ENCODE peak calls at places on chromosomes 1 and 21, in six cellular contexts. N is esophagus muscularis mucosa, E is RWPE1, S is breast epithelium, V is adrenal gland, C is fibroblast of lung. R is an unnamed sample.

GRCh38 chr1:2376931-2377672 is 14.3 kb downstream of the MORN1 start:
- DNase-seq in N (no peak), E (no peak), S (no peak), V (peak), C (no peak), R (no peak)

GRCh38 chr1:86429830-86430229 is 5.9 kb downstream of the CLCA2 start:
- DNase-seq in N (no peak), E (peak), S (peak), V (peak), C (peak), R (peak)

GRCh38 chr1:66758247-66758755 is 6.0 kb downstream of the DYNLT5 start:
- DNase-seq in N (no peak), E (no peak), S (no peak), V (no peak), C (no peak), R (no peak)

GRCh38 chr1:19799233-19799876 is 361 bp downstream of the TMCO4 start:
- DNase-seq in N (no peak), E (peak), S (peak), V (peak), C (peak), R (no peak)

GRCh38 chr1:222372221-222372620 is 175.7 kb downstream of the HHIPL2 start:
- DNase-seq in N (no peak), E (no peak), S (no peak), V (no peak), C (peak), R (no peak)

GRCh38 chr1:214331180-214331579 is 50.2 kb downstream of the SMYD2 start:
- DNase-seq in N (no peak), E (no peak), S (no peak), V (peak), C (no peak), R (no peak)

GRCh38 chr1:181179980-181180964 is 91.8 kb downstream of the IER5 start:
- DNase-seq in N (no peak), E (no peak), S (peak), V (no peak), C (peak), R (no peak)

GRCh38 chr1:160767417-160768294 is 28.3 kb upstream of the LY9 start:
- DNase-seq in N (no peak), E (peak), S (no peak), V (no peak), C (no peak), R (peak)

GRCh38 chr1:119703666-119704450 is 7.9 kb upstream of the PHGDH start:
- DNase-seq in N (no peak), E (no peak), S (no peak), V (no peak), C (peak), R (no peak)

GRCh38 chr1:197706593-197706992 is 68.7 kb downstream of the DENND1B start:
- DNase-seq in N (no peak), E (no peak), S (no peak), V (no peak), C (no peak), R (no peak)

GRCh38 chr1:51000160-51000559 is 30.1 kb downstream of the CDKN2C start:
- DNase-seq in N (no peak), E (no peak), S (no peak), V (no peak), C (no peak), R (no peak)

GRCh38 chr1:156402621-156403020 is 33.6 kb downstream of the RHBG start:
- DNase-seq in N (no peak), E (no peak), S (no peak), V (no peak), C (no peak), R (no peak)

GRCh38 chr1:154434346-154435075 is 29.4 kb downstream of the IL6R start:
- DNase-seq in N (peak), E (no peak), S (peak), V (peak), C (peak), R (no peak)

GRCh38 chr1:153598309-153599172 is 14.4 kb downstream of the S100A16 start:
- DNase-seq in N (no peak), E (no peak), S (no peak), V (no peak), C (peak), R (no peak)

GRCh38 chr1:91513160-91513559 is 12.5 kb downstream of the CDC7 start:
- DNase-seq in N (no peak), E (no peak), S (no peak), V (no peak), C (peak), R (no peak)

GRCh38 chr1:84704872-84705426 is 14.7 kb upstream of the SSX2IP start:
- DNase-seq in N (no peak), E (no peak), S (no peak), V (no peak), C (no peak), R (no peak)

GRCh38 chr1:207389728-207390464 is 64.2 kb upstream of the CR2 start:
- DNase-seq in N (no peak), E (peak), S (no peak), V (no peak), C (peak), R (peak)

GRCh38 chr1:210646258-210646616 is 317.5 kb downstream of the HHAT start:
- DNase-seq in N (no peak), E (no peak), S (no peak), V (no peak), C (no peak), R (no peak)

GRCh38 chr1:200971955-200972711 is 51.4 kb downstream of the KIF21B start:
- DNase-seq in N (no peak), E (peak), S (peak), V (peak), C (peak), R (no peak)

GRCh38 chr1:157437301-157437700 is 115.0 kb downstream of the FCRL5 start:
- DNase-seq in N (no peak), E (no peak), S (no peak), V (no peak), C (no peak), R (no peak)

GRCh38 chr1:209634005-209634737 is 18.1 kb downstream of the LAMB3 start:
- DNase-seq in N (no peak), E (no peak), S (no peak), V (no peak), C (no peak), R (no peak)

GRCh38 chr1:16302709-16303627 is 49.3 kb downstream of the FBXO42 start:
- DNase-seq in N (no peak), E (no peak), S (no peak), V (peak), C (peak), R (no peak)

GRCh38 chr21:46221664-46222435 is 6.7 kb downstream of the LSS start:
- DNase-seq in N (no peak), E (no peak), S (no peak), V (no peak), C (no peak), R (no peak)

GRCh38 chr1:223378754-223379153 is 14.5 kb upstream of the CCDC185 start:
- DNase-seq in N (no peak), E (no peak), S (no peak), V (no peak), C (no peak), R (no peak)

DNA sequence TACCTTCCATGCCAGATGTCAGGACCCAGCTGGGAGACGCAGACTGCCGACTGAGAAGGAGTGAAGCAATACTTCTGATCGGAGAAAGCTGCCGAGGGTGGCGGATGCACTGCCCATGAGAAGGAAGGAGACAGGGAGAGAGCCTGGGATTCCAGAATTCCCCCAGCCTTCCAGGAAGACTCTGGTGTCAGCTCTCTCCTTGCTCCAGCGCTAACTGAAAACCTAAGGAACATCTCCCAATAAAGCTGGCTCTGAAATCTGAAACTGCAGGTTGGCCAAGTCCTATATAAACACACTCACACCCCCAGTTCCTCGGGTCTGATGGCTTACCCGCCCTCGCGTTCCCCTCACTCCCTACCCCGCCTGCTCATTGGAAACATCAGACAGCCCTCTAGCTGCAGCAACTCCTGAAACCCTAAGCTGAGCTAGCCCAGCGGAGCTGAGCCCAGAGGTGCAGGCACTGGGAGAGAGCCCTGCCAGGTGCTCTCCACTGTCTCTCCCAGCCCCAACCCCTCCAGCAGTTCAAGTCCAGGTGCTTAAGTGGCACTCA is 52.3 kb downstream of the PLEKHA6 start:
- DNase-seq in N (no peak), E (no peak), S (no peak), V (peak), C (peak), R (no peak)
- TF ChIP-seq CTCF in N (peak), E (no peak), S (no peak), V (no peak), C (peak), R (peak)

GRCh38 chr1:8889925-8890785 is 11.7 kb upstream of the ENO1 start:
- DNase-seq in N (peak), E (peak), S (peak), V (peak), C (peak), R (no peak)
- H3K27ac ChIP-seq in N (peak), E (peak), S (peak), V (peak), C (peak), R (peak)

GRCh38 chr1:21901473-21901847 is 35.6 kb downstream of the HSPG2 start:
- DNase-seq in N (no peak), E (no peak), S (no peak), V (peak), C (peak), R (no peak)
- TF ChIP-seq CTCF in N (no peak), E (no peak), S (no peak), V (no peak), C (peak), R (no peak)

GRCh38 chr1:172344444-172344843 is 76.0 kb upstream of the C1orf105 start:
- DNase-seq in N (no peak), E (no peak), S (no peak), V (no peak), C (no peak), R (no peak)
- H3K27ac ChIP-seq in N (peak), E (no peak), S (peak), V (no peak), C (peak), R (no peak)

GRCh38 chr1:231774719-231775322 is 148.2 kb downstream of the DISC1 start:
- DNase-seq in N (no peak), E (no peak), S (no peak), V (no peak), C (no peak), R (no peak)
- TF ChIP-seq CTCF in N (no peak), E (no peak), S (no peak), V (no peak), C (no peak), R (no peak)

GRCh38 chr21:31546402-31547155 is 112.9 kb upstream of the SOD1 start:
- DNase-seq in N (no peak), E (no peak), S (no peak), V (no peak), C (peak), R (no peak)
- H3K27ac ChIP-seq in N (no peak), E (no peak), S (no peak), V (no peak), C (no peak), R (no peak)

DNA sequence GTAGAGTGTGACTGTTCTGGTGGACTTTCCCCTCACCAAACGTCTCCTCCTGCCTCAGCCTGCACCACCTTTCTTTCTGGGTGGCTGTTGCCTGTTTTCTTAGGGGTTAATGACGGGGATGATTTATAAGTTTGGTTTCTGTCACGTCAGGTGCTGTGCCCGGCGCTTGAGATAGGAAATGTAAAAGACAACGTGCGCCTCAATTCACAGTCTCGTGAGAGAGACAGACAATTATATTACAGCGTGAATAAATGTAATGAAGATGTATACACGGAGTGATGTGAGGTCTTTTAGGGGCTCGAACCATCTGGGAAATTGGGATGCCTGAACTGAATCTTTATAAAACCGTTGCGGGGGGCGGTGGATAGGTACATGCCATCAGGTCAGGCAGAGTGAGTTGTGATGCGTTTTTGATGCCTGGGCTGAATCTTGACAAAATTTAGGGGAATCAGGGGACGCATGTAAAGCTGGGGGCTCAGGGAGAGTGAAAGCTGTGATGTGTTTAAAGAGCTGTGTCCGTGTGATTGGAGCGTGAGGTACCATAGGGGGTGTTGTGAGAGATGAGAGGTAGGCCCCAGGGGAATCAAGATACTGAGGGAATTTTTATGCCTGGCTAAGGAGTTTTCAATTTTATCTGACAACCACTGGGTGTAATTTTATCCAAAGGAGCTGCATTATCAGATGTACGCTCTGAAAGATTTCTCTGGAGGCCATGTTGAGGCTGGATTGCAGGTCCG is 817 bp downstream of the TIPRL start:
- DNase-seq in N (no peak), E (peak), S (no peak), V (no peak), C (peak), R (no peak)
- TF ChIP-seq CTCF in N (no peak), E (no peak), S (no peak), V (no peak), C (no peak), R (no peak)

GRCh38 chr1:204263240-204263848 is 49.6 kb upstream of the GOLT1A start:
- DNase-seq in N (no peak), E (no peak), S (no peak), V (no peak), C (peak), R (no peak)
- H3K27ac ChIP-seq in N (peak), E (no peak), S (peak), V (peak), C (no peak), R (no peak)

R was measured in keratinocyte.